ENCODE peak calls at places on chromosomes 6 and 20, in eight cellular contexts. O is HuH-7, H is NCI-H1930, A is mesendoderm, S is amygdala, D is left ventricle myocardium inferior, Z is neuronal stem cell, X is right atrium auricular region. G is an unnamed sample.
A peak's percentile ranks its signal among the peaks of the same experiment; 100 is the strongest.

GRCh38 chr6:39453236-39453635 is 130.7 kb upstream of the KCNK16 start:
- DNase-seq in D (no peak), S (no peak), O (no peak), H (no peak), Z (no peak), X (no peak), A (no peak), G (no peak)

GRCh38 chr20:57315083-57315963 is 14.3 kb upstream of the SPO11 start:
- DNase-seq in O (no peak), S (no peak), Z (no peak), H (no peak), A (no peak), X (no peak), D (no peak), G (no peak)

GRCh38 chr6:30614044-30614842 is 2.8 kb downstream of the PPP1R10 start:
- DNase-seq in S (no peak), O (no peak), Z (no peak), A (no peak), X (no peak), D (no peak), H (no peak), G (no peak)

GRCh38 chr6:122147291-122147690 is 252.2 kb upstream of the HSF2 start:
- DNase-seq in D (no peak), S (no peak), X (no peak), H (no peak), A (no peak), Z (no peak), O (no peak), G (no peak)

GRCh38 chr6:133553652-133554051 is 312.5 kb downstream of the EYA4 start:
- DNase-seq in D (no peak), O (peak; percentile 28), A (peak; percentile 67), Z (peak; percentile 58), S (no peak), X (no peak), H (peak; percentile 12), G (peak; percentile 30)

GRCh38 chr6:33206864-33207568 is 1.3 kb upstream of the RING1 start:
- DNase-seq in Z (peak; percentile 94), H (no peak), A (peak; percentile 63), D (no peak), S (no peak), X (no peak), O (no peak), G (no peak)

GRCh38 chr20:33667245-33668086 is 723 bp downstream of the ACTL10 start:
- DNase-seq in O (peak; percentile 76), X (peak; percentile 83), A (peak; percentile 75), Z (no peak), D (peak; percentile 58), S (peak; percentile 56), H (no peak), G (peak; percentile 81)

GRCh38 chr6:32819729-32820128 is 2.9 kb upstream of the HLA-DOB start:
- DNase-seq in S (no peak), H (no peak), Z (no peak), A (peak; percentile 52), O (no peak), X (no peak), D (no peak), G (no peak)

GRCh38 chr6:80638222-80639055 is 532.0 kb downstream of the BCKDHB start:
- DNase-seq in H (no peak), Z (no peak), S (no peak), A (peak; percentile 94), O (peak; percentile 15), D (no peak), X (peak; percentile 63), G (peak; percentile 15)

GRCh38 chr20:49811825-49812462 is 684 bp upstream of the SLC9A8 start:
- DNase-seq in X (no peak), S (no peak), H (no peak), A (peak; percentile 52), D (no peak), O (no peak), Z (peak; percentile 11), G (no peak)

GRCh38 chr20:37393196-37393862 is 47.4 kb downstream of the SRC start:
- DNase-seq in H (no peak), S (no peak), O (no peak), X (no peak), Z (no peak), A (no peak), D (no peak), G (no peak)

GRCh38 chr6:105097288-105097687 is 82.5 kb downstream of the POPDC3 start:
- DNase-seq in O (no peak), H (no peak), A (no peak), X (no peak), D (no peak), Z (no peak), S (no peak), G (no peak)

GRCh38 chr6:118283759-118284158 is 264.3 kb upstream of the PLN start:
- DNase-seq in O (peak; percentile 17), H (no peak), Z (peak; percentile 30), S (no peak), X (no peak), A (peak; percentile 57), D (no peak), G (no peak)

GRCh38 chr6:26183581-26184408 is 96.6 kb downstream of the HFE start:
- DNase-seq in Z (peak; percentile 79), O (no peak), X (peak; percentile 82), S (peak; percentile 33), A (peak; percentile 98), H (no peak), D (peak; percentile 53), G (no peak)

GRCh38 chr20:45341939-45342862 is 6.0 kb downstream of the SDC4 start:
- DNase-seq in Z (no peak), H (no peak), S (peak; percentile 41), X (peak; percentile 84), D (peak; percentile 73), A (peak; percentile 98), O (no peak), G (peak; percentile 84)

GRCh38 chr6:11317885-11318771 is 85.7 kb upstream of the NEDD9 start:
- DNase-seq in A (peak; percentile 85), S (no peak), D (no peak), Z (no peak), O (no peak), H (no peak), X (peak; percentile 82), G (peak; percentile 15)

GRCh38 chr6:142886431-142887170 is 58.4 kb downstream of the HIVEP2 start:
- DNase-seq in D (no peak), O (no peak), H (no peak), A (peak; percentile 37), S (no peak), X (no peak), Z (no peak), G (no peak)

GRCh38 chr6:84166395-84166794 is 61.0 kb downstream of the CEP162 start:
- DNase-seq in S (no peak), X (no peak), O (no peak), Z (no peak), A (no peak), D (no peak), H (no peak), G (no peak)

GRCh38 chr6:102619585-102619984 is 1226.1 kb downstream of the GRIK2 start:
- DNase-seq in H (no peak), X (no peak), D (no peak), S (no peak), Z (no peak), A (peak; percentile 15), O (peak; percentile 9), G (no peak)

GRCh38 chr6:144104898-144105487 is 9.6 kb upstream of the SF3B5 start:
- DNase-seq in O (peak; percentile 38), D (no peak), S (no peak), X (no peak), H (no peak), Z (peak; percentile 46), A (peak; percentile 73), G (no peak)

GRCh38 chr6:37171141-37171969 is 1.4 kb downstream of the PIM1 start:
- DNase-seq in A (peak; percentile 42), X (peak; percentile 64), D (peak; percentile 55), H (no peak), O (no peak), Z (peak; percentile 41), S (peak; percentile 21), G (no peak)

GRCh38 chr20:53692465-53693067 is 98.9 kb upstream of the ZNF217 start:
- DNase-seq in X (peak; percentile 84), Z (no peak), A (peak; percentile 22), H (no peak), S (no peak), O (no peak), D (no peak), G (no peak)

G was measured in NT2/D1.